ENCODE peak calls at places on chromosome 5, in five cellular contexts. X, N, Q, R and G are unnamed samples.

GRCh38 chr5:97979740-97980139 is 793.7 kb upstream of the RGMB start:
- DNase-seq in X (no peak), N (no peak), Q (peak; percentile 4), R (no peak), G (no peak)

GRCh38 chr5:5316333-5316732 is 106.1 kb upstream of the ICE1 start:
- DNase-seq in X (no peak), N (no peak), Q (no peak), R (no peak), G (no peak)

GRCh38 chr5:66646570-66646969 is 50.4 kb downstream of the MAST4 start:
- DNase-seq in X (no peak), N (no peak), Q (peak; percentile 48), R (no peak), G (no peak)

GRCh38 chr5:36156124-36156601 is 4.3 kb downstream of the SKP2 start:
- DNase-seq in X (no peak), N (peak; percentile 95), Q (peak; percentile 66), R (no peak), G (peak; percentile 40)

GRCh38 chr5:124130807-124131206 is 615.6 kb downstream of the ZNF608 start:
- DNase-seq in X (no peak), N (no peak), Q (no peak), R (no peak), G (no peak)

GRCh38 chr5:169923988-169924387 is 56.3 kb downstream of the INSYN2B start:
- DNase-seq in X (no peak), N (no peak), Q (no peak), R (no peak), G (no peak)

GRCh38 chr5:40428129-40428528 is 251.6 kb upstream of the PTGER4 start:
- DNase-seq in X (no peak), N (peak; percentile 85), Q (peak; percentile 76), R (no peak), G (no peak)

GRCh38 chr5:126780165-126780827 is 3.4 kb downstream of the LMNB1 start:
- DNase-seq in X (peak; percentile 41), N (peak; percentile 50), Q (peak; percentile 80), R (peak; percentile 39), G (no peak)

GRCh38 chr5:178115835-178116405 is 2.6 kb downstream of the N4BP3 start:
- DNase-seq in X (no peak), N (no peak), Q (no peak), R (peak; percentile 74), G (no peak)

GRCh38 chr5:139873033-139873794 is 77.6 kb downstream of the PSD2 start:
- DNase-seq in X (no peak), N (no peak), Q (no peak), R (no peak), G (no peak)

GRCh38 chr5:61821561-61821960 is 484.4 kb upstream of the KIF2A start:
- DNase-seq in X (no peak), N (no peak), Q (no peak), R (no peak), G (no peak)

GRCh38 chr5:150523472-150524350 is 15.8 kb downstream of the NDST1 start:
- DNase-seq in X (peak; percentile 52), N (peak; percentile 55), Q (peak; percentile 79), R (no peak), G (no peak)

GRCh38 chr5:54820346-54820745 is 165.0 kb downstream of the ESM1 start:
- DNase-seq in X (no peak), N (no peak), Q (no peak), R (no peak), G (no peak)

GRCh38 chr5:154523704-154524103 is 45.7 kb upstream of the HAND1 start:
- DNase-seq in X (no peak), N (peak; percentile 73), Q (peak; percentile 54), R (no peak), G (no peak)

GRCh38 chr5:132273631-132274030 is 16.1 kb downstream of the PDLIM4 start:
- DNase-seq in X (no peak), N (no peak), Q (no peak), R (no peak), G (no peak)

GRCh38 chr5:145887976-145888574 is 15.3 kb upstream of the GRXCR2 start:
- DNase-seq in X (no peak), N (peak; percentile 64), Q (peak; percentile 60), R (peak; percentile 30), G (no peak)

GRCh38 chr5:122253794-122254193 is 58.2 kb upstream of the SNCAIP start:
- DNase-seq in X (no peak), N (no peak), Q (no peak), R (no peak), G (no peak)

GRCh38 chr5:132469380-132470372 is 20.9 kb downstream of the IRF1 start:
- DNase-seq in X (no peak), N (no peak), Q (peak; percentile 81), R (no peak), G (no peak)

GRCh38 chr5:179805070-179805528 is 1.6 kb downstream of the MGAT4B start:
- DNase-seq in X (no peak), N (no peak), Q (no peak), R (no peak), G (no peak)

GRCh38 chr5:127492854-127493738 is 24.3 kb upstream of the PRRC1 start:
- DNase-seq in X (no peak), N (peak; percentile 53), Q (peak; percentile 65), R (peak; percentile 44), G (no peak)